ENCODE peak calls at places on chromosome 3, in six cellular contexts. H is HL-60; D is neural progenitor cell; V is HCT116; F is Jurkat, Clone E6-1; T is breast epithelium. O is an unnamed sample.

GRCh38 chr3:42351221-42351620 is 59.2 kb downstream of the LYZL4 start:
- DNase-seq in T (no peak), D (no peak), F (no peak), V (no peak), H (no peak), O (no peak)

GRCh38 chr3:23648965-23649328 is 156.8 kb upstream of the UBE2E1 start:
- DNase-seq in V (no peak), D (no peak), H (no peak), F (no peak), T (no peak), O (no peak)

GRCh38 chr3:41893977-41894376 is 67.9 kb downstream of the ULK4 start:
- DNase-seq in T (no peak), V (peak), F (peak), D (peak), H (peak), O (no peak)

GRCh38 chr3:194928183-194928736 is 242.6 kb downstream of the FAM43A start:
- DNase-seq in V (no peak), F (no peak), T (no peak), H (no peak), D (no peak), O (no peak)

GRCh38 chr3:8210752-8211405 is 290.7 kb upstream of the LMCD1 start:
- DNase-seq in F (no peak), H (no peak), D (no peak), V (no peak), T (no peak), O (no peak)

GRCh38 chr3:101574388-101575156 is 592 bp downstream of the PCNP start:
- DNase-seq in T (peak), F (peak), V (no peak), D (peak), H (peak), O (peak)

GRCh38 chr3:53725308-53725995 is 120.8 kb downstream of the CHDH start:
- DNase-seq in F (no peak), V (no peak), T (no peak), H (no peak), D (no peak), O (no peak)

GRCh38 chr3:112653209-112653871 is 12.4 kb upstream of the CCDC80 start:
- DNase-seq in D (no peak), V (no peak), F (no peak), H (no peak), T (no peak), O (no peak)

GRCh38 chr3:4547799-4548198 is 54.7 kb downstream of the ITPR1 start:
- DNase-seq in F (no peak), H (no peak), T (no peak), D (no peak), V (no peak), O (no peak)

GRCh38 chr3:112774293-112774926 is 72.3 kb downstream of the CD200R1L start:
- DNase-seq in V (no peak), T (no peak), H (no peak), F (no peak), D (no peak), O (no peak)

GRCh38 chr3:101725192-101725889 is 927 bp downstream of the CEP97 start:
- DNase-seq in F (peak), H (peak), D (peak), T (no peak), V (no peak), O (peak)

GRCh38 chr3:131848111-131848510 is 186.7 kb downstream of the CPNE4 start:
- DNase-seq in F (no peak), T (no peak), V (no peak), H (peak), D (no peak), O (no peak)

GRCh38 chr3:52339612-52340011 is 23.5 kb downstream of the DNAH1 start:
- DNase-seq in H (peak), D (peak), F (peak), T (no peak), V (peak), O (no peak)

GRCh38 chr3:27848826-27849225 is 126.7 kb upstream of the EOMES start:
- DNase-seq in H (no peak), F (no peak), V (no peak), D (no peak), T (no peak), O (no peak)

GRCh38 chr3:131846296-131846924 is 188.4 kb downstream of the CPNE4 start:
- DNase-seq in T (no peak), H (no peak), F (no peak), V (no peak), D (no peak), O (no peak)

GRCh38 chr3:193732827-193733226 is 139.8 kb downstream of the OPA1 start:
- DNase-seq in T (no peak), D (no peak), V (no peak), H (no peak), F (no peak), O (no peak)

GRCh38 chr3:16448691-16449090 is 64.8 kb downstream of the RFTN1 start:
- DNase-seq in D (no peak), H (no peak), V (peak), F (no peak), T (no peak), O (no peak)

GRCh38 chr3:177603137-177603603 is 405.9 kb upstream of the TBL1XR1 start:
- DNase-seq in H (peak), T (no peak), V (no peak), F (no peak), D (no peak), O (no peak)

GRCh38 chr3:182078314-182078713 is 366.6 kb downstream of the SOX2 start:
- DNase-seq in H (no peak), D (no peak), F (no peak), T (no peak), V (no peak), O (no peak)

GRCh38 chr3:52480768-52481715 is 14.1 kb upstream of the STAB1 start:
- DNase-seq in T (no peak), H (no peak), V (no peak), F (no peak), D (no peak), O (no peak)

GRCh38 chr3:37826933-37827332 is 34.7 kb upstream of the CTDSPL start:
- DNase-seq in T (no peak), F (no peak), H (no peak), V (no peak), D (no peak), O (no peak)

GRCh38 chr3:159548675-159549335 is 439.8 kb upstream of the IL12A start:
- DNase-seq in V (no peak), T (no peak), H (no peak), D (no peak), F (no peak), O (no peak)

GRCh38 chr3:129535075-129535474 is 6.6 kb downstream of the RHO start:
- DNase-seq in T (no peak), H (no peak), V (no peak), F (no peak), D (no peak), O (no peak)

DNA sequence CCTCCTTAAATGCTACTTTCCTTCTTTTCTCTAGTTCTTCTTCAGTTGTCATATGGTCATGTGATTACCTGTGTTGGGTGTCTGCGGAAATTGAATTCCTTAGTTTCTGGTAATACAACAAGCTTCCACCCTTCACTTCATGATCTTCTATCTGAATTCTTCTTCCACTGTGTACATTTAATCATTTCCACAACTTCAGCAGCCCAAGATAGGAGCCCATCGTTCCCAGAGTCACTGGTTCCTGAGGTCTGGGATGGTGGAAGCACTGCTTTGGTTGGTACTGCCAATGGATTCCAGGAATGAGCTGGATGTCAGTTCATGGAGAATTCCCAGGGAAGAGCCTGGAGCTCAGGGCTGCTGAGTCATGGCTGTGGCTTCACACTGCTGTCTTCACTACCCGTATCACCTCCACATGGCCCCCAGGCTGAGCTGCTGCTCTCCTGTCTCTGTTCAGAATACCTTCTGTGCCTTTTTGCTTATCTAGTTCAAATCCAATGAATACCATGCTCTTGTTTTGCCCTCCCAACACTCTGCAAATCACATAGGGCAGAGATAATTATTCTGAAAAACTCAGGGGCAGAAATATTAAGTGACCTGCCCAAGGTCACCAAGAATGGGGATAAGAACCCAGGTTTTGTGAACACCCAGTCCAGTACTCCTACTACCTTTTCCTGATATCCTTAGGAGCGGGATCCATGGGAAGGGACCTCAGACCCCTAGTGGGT is 98.5 kb downstream of the RPL39L start:
- DNase-seq in H (no peak), T (no peak), D (no peak), F (no peak), V (no peak), O (no peak)
- H3K4me3 ChIP-seq in H (no peak), T (no peak), D (no peak), F (no peak), V (no peak), O (no peak)

DNA sequence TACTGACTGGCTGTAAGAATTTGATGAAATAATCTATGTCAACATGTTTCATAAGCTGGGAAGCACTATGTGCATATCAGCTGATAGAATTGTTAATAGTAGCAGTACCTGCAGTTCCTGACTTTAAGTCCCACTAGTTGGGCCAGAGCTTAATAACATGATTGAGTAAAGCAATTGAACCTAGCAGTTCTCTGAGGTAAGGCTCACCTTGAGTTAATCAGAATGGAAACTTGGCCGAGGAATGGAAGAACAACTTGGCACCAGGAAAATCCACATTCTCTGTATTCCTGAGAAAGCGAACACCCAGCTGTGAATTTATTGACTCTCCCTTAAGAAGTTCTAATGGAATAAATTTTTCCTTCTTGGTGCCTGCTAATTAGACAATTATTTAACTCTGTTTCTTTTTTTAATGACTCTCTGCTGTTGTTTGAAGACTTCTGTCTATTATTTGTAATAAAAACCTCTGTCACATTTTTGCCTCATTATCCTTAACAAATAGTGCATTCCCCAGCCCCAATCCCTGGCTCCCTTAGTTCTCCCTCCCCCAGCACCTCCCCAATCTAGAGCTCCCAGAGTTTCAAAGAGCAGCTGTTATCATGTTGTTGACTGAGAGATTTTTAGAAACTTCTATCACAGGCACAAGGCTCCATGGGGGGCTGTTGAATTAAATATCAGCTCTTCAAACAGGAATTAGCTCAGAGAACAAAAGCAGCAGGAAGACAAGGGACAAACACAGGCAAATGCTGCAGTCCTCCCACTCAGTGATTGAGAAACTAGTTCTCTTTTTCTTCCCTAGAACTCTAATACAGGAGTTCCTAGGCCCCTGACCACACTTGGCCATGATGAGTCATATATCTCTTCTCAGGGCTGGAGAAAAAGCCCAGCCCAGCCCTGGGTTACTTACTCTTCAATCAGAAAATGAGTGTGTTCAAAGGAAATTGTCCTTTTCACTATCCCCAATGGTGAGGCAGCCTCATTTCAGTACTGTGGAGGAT is 262.3 kb downstream of the IGSF11 start:
- DNase-seq in H (peak), F (no peak), T (no peak), V (no peak), D (peak), O (no peak)
- H3K4me3 ChIP-seq in H (no peak), F (no peak), T (no peak), V (no peak), D (no peak), O (no peak)

GRCh38 chr3:87084868-87085267 is 93.9 kb upstream of the VGLL3 start:
- DNase-seq in F (peak), V (no peak), H (no peak), T (no peak), D (no peak), O (no peak)

GRCh38 chr3:87082806-87083440 is 92.0 kb upstream of the VGLL3 start:
- DNase-seq in D (peak), F (peak), V (peak), T (no peak), H (peak), O (no peak)

GRCh38 chr3:87088984-87089841 is 98.3 kb upstream of the VGLL3 start:
- DNase-seq in T (no peak), V (no peak), F (no peak), H (peak), D (peak), O (peak)

GRCh38 chr3:87088366-87088983 is 97.5 kb upstream of the VGLL3 start:
- DNase-seq in V (no peak), H (no peak), D (no peak), F (no peak), T (no peak), O (no peak)
- H3K4me3 ChIP-seq in V (no peak), H (peak), D (no peak), F (no peak), T (peak), O (peak)

DNA sequence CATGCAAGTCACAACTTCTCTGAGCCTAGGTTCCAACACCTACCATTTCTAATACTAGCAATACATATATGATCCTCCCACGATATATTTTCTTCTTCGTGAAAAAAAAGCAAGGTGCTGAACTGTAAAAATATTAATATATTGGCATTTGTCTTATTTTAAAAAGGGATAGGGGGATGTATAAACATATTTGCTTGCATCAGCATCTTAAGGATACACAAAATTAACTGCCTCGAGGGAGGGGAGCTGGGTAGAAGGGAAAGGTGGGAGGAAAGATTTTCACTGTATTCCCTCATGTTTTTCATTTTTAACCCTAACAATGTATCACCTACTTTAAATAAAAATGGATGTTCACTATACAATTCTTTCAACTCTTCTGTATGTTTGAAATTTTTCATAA is 1.3 kb downstream of the HACD2 start:
- DNase-seq in V (no peak), D (no peak), T (no peak), H (no peak), F (no peak), O (no peak)
- H3K4me3 ChIP-seq in V (peak), D (peak), T (peak), H (no peak), F (no peak), O (no peak)

GRCh38 chr3:63968612-63969350 is 54.5 kb downstream of the PSMD6 start:
- DNase-seq in D (no peak), V (no peak), H (no peak), T (no peak), F (no peak), O (no peak)
- H3K4me3 ChIP-seq in D (peak), V (no peak), H (peak), T (peak), F (peak), O (peak)

GRCh38 chr3:48427630-48427962 is 2.3 kb downstream of the PLXNB1 start:
- DNase-seq in T (no peak), V (no peak), H (no peak), D (no peak), F (no peak), O (no peak)
- H3K4me3 ChIP-seq in T (peak), V (no peak), H (no peak), D (peak), F (no peak), O (no peak)

GRCh38 chr3:33372218-33373081 is 67.8 kb downstream of the UBP1 start:
- DNase-seq in H (peak), T (no peak), F (peak), D (peak), V (peak), O (no peak)
- H3K4me3 ChIP-seq in H (no peak), T (peak), F (no peak), D (no peak), V (no peak), O (no peak)

DNA sequence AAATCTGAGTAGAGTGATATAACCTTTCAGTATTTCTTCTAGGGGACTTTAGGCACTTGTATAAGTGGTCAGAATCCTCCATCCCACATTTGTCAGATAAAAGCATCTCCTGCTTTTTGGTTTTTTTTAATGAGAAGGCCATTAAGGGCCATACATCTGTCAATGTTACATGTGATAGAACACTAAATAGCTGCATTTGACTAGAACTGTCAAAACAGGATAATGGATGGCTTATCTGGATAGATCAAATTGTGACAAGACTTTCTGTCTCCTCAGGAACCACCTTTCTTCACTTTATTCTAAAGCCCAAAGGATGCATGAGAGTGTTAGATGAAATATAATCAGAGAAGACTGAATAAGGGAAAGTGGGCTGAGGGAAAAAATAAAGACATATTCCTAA is 533.4 kb upstream of the TGFBR2 start:
- DNase-seq in H (no peak), V (no peak), D (no peak), T (no peak), F (no peak), O (no peak)
- H3K4me3 ChIP-seq in H (no peak), V (no peak), D (no peak), T (no peak), F (no peak), O (no peak)

GRCh38 chr3:150179330-150179729 is 208.6 kb upstream of the PFN2 start:
- DNase-seq in V (no peak), D (no peak), F (no peak), T (no peak), H (no peak), O (no peak)

GRCh38 chr3:150183619-150184425 is 213.1 kb upstream of the PFN2 start:
- DNase-seq in H (peak), T (peak), F (peak), D (peak), V (peak), O (peak)

GRCh38 chr3:150180349-150180748 is 209.7 kb upstream of the PFN2 start:
- DNase-seq in D (no peak), F (no peak), H (no peak), T (no peak), V (no peak), O (no peak)

DNA sequence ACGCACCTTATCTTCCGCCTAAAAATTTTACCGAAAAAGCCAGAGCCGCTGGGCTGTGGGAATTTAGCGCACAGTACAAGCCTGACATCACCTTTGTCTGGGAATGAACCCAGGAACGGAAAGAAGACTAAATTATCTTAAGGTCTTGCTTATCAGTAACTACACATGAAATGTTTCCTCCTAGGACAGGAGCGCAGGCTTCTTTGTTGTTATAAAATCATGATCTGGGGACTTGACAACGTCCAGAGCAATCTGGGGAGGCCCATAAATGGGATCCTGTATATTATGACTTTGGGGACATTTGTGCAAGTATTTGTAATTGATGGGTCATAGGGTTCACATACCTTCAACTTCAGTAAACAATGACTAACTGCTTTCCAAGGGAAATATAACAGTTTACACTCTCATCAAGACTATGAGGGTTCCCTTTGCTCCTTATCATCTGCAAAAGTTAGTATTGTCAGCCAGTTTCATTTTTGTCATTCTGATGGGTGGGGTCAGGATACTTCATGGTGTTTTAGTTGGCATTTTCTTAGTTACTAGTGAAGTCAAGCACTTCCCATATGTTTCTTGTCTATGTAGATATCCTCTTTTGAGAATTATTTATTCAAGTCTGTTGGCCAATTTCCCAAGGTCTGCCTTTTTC is 213.9 kb upstream of the PFN2 start:
- DNase-seq in V (no peak), T (no peak), H (no peak), D (no peak), F (no peak), O (no peak)
- H3K4me3 ChIP-seq in V (peak), T (peak), H (no peak), D (peak), F (peak), O (no peak)

O was measured in left lung.